ENCODE peak calls at places on chromosomes 13 and 19, in eight cellular contexts. One of them, this sample, is unnamed.

GRCh38 chr13:24306632-24307031 is 2.7 kb upstream of the C1QTNF9 start:
- DNase-seq in A172: no peak
- DNase-seq in stromal cell of bone marrow: no peak
- DNase-seq in HFF-Myc: no peak
- DNase-seq in stimulated activated naive CD8-positive, alpha-beta T cell treated with anti-CD3 and anti-CD28 coated beads, Interleukin-15, amount 100 ng/mL, for 72 hours: no peak
- DNase-seq in brain microvascular endothelial cell: peak; percentile 5
- DNase-seq in amniotic epithelial cell: peak; percentile 70
- DNase-seq in smooth muscle cell of the brain vasculature: no peak
- DNase-seq in this sample: peak; percentile 31

GRCh38 chr19:40530091-40530901 is 46.4 kb upstream of the SHKBP1 start:
- DNase-seq in A172: no peak
- DNase-seq in stromal cell of bone marrow: no peak
- DNase-seq in HFF-Myc: no peak
- DNase-seq in stimulated activated naive CD8-positive, alpha-beta T cell treated with anti-CD3 and anti-CD28 coated beads, Interleukin-15, amount 100 ng/mL, for 72 hours: no peak
- DNase-seq in brain microvascular endothelial cell: no peak
- DNase-seq in amniotic epithelial cell: no peak
- DNase-seq in smooth muscle cell of the brain vasculature: no peak
- DNase-seq in this sample: no peak

GRCh38 chr19:49391581-49392399 is 3.7 kb downstream of the KASH5 start:
- DNase-seq in A172: peak; percentile 78
- DNase-seq in stromal cell of bone marrow: peak; percentile 40
- DNase-seq in HFF-Myc: peak; percentile 26
- DNase-seq in stimulated activated naive CD8-positive, alpha-beta T cell treated with anti-CD3 and anti-CD28 coated beads, Interleukin-15, amount 100 ng/mL, for 72 hours: peak; percentile 71
- DNase-seq in brain microvascular endothelial cell: peak; percentile 38
- DNase-seq in amniotic epithelial cell: peak; percentile 56
- DNase-seq in smooth muscle cell of the brain vasculature: peak; percentile 41
- DNase-seq in this sample: no peak

GRCh38 chr13:51323824-51324511 is 15.5 kb upstream of the SERPINE3 start:
- DNase-seq in A172: no peak
- DNase-seq in stromal cell of bone marrow: no peak
- DNase-seq in HFF-Myc: no peak
- DNase-seq in stimulated activated naive CD8-positive, alpha-beta T cell treated with anti-CD3 and anti-CD28 coated beads, Interleukin-15, amount 100 ng/mL, for 72 hours: no peak
- DNase-seq in brain microvascular endothelial cell: no peak
- DNase-seq in amniotic epithelial cell: no peak
- DNase-seq in smooth muscle cell of the brain vasculature: no peak
- DNase-seq in this sample: no peak

GRCh38 chr19:44820648-44821609 is 12.0 kb downstream of the BCAM start:
- DNase-seq in A172: no peak
- DNase-seq in stromal cell of bone marrow: no peak
- DNase-seq in HFF-Myc: no peak
- DNase-seq in stimulated activated naive CD8-positive, alpha-beta T cell treated with anti-CD3 and anti-CD28 coated beads, Interleukin-15, amount 100 ng/mL, for 72 hours: no peak
- DNase-seq in brain microvascular endothelial cell: peak; percentile 20
- DNase-seq in amniotic epithelial cell: peak; percentile 16
- DNase-seq in smooth muscle cell of the brain vasculature: no peak
- DNase-seq in this sample: no peak

GRCh38 chr13:29508130-29508873 is 87.2 kb downstream of the SLC7A1 start:
- DNase-seq in A172: peak; percentile 78
- DNase-seq in stromal cell of bone marrow: peak; percentile 58
- DNase-seq in HFF-Myc: peak; percentile 74
- DNase-seq in stimulated activated naive CD8-positive, alpha-beta T cell treated with anti-CD3 and anti-CD28 coated beads, Interleukin-15, amount 100 ng/mL, for 72 hours: peak; percentile 60
- DNase-seq in brain microvascular endothelial cell: peak; percentile 83
- DNase-seq in amniotic epithelial cell: peak; percentile 92
- DNase-seq in smooth muscle cell of the brain vasculature: peak; percentile 70
- DNase-seq in this sample: peak; percentile 46

GRCh38 chr19:41706741-41707501 is 1.5 kb upstream of the CEACAM5 start:
- DNase-seq in A172: peak; percentile 60
- DNase-seq in stromal cell of bone marrow: no peak
- DNase-seq in HFF-Myc: no peak
- DNase-seq in stimulated activated naive CD8-positive, alpha-beta T cell treated with anti-CD3 and anti-CD28 coated beads, Interleukin-15, amount 100 ng/mL, for 72 hours: peak; percentile 78
- DNase-seq in brain microvascular endothelial cell: no peak
- DNase-seq in amniotic epithelial cell: no peak
- DNase-seq in smooth muscle cell of the brain vasculature: no peak
- DNase-seq in this sample: no peak

GRCh38 chr13:73740681-73741080 is 393.5 kb downstream of the KLF12 start:
- DNase-seq in A172: no peak
- DNase-seq in stromal cell of bone marrow: no peak
- DNase-seq in HFF-Myc: no peak
- DNase-seq in stimulated activated naive CD8-positive, alpha-beta T cell treated with anti-CD3 and anti-CD28 coated beads, Interleukin-15, amount 100 ng/mL, for 72 hours: no peak
- DNase-seq in brain microvascular endothelial cell: peak; percentile 12
- DNase-seq in amniotic epithelial cell: peak; percentile 27
- DNase-seq in smooth muscle cell of the brain vasculature: no peak
- DNase-seq in this sample: peak; percentile 13

GRCh38 chr19:751501-752341 is 809 bp downstream of the MISP start:
- DNase-seq in A172: peak; percentile 93
- DNase-seq in stromal cell of bone marrow: peak; percentile 85
- DNase-seq in HFF-Myc: no peak
- DNase-seq in stimulated activated naive CD8-positive, alpha-beta T cell treated with anti-CD3 and anti-CD28 coated beads, Interleukin-15, amount 100 ng/mL, for 72 hours: no peak
- DNase-seq in brain microvascular endothelial cell: peak; percentile 85
- DNase-seq in amniotic epithelial cell: peak; percentile 76
- DNase-seq in smooth muscle cell of the brain vasculature: no peak
- DNase-seq in this sample: peak; percentile 42

GRCh38 chr13:50171585-50172282 is 156.5 kb downstream of the KCNRG start:
- DNase-seq in A172: no peak
- DNase-seq in stromal cell of bone marrow: no peak
- DNase-seq in HFF-Myc: no peak
- DNase-seq in stimulated activated naive CD8-positive, alpha-beta T cell treated with anti-CD3 and anti-CD28 coated beads, Interleukin-15, amount 100 ng/mL, for 72 hours: no peak
- DNase-seq in brain microvascular endothelial cell: no peak
- DNase-seq in amniotic epithelial cell: no peak
- DNase-seq in smooth muscle cell of the brain vasculature: no peak
- DNase-seq in this sample: no peak

GRCh38 chr13:40874138-40874776 is 84.8 kb downstream of the SLC25A15 start:
- DNase-seq in A172: no peak
- DNase-seq in stromal cell of bone marrow: no peak
- DNase-seq in HFF-Myc: no peak
- DNase-seq in stimulated activated naive CD8-positive, alpha-beta T cell treated with anti-CD3 and anti-CD28 coated beads, Interleukin-15, amount 100 ng/mL, for 72 hours: no peak
- DNase-seq in brain microvascular endothelial cell: no peak
- DNase-seq in amniotic epithelial cell: peak; percentile 23
- DNase-seq in smooth muscle cell of the brain vasculature: no peak
- DNase-seq in this sample: no peak

GRCh38 chr13:105450784-105451183 is 1084.7 kb downstream of the EFNB2 start:
- DNase-seq in A172: no peak
- DNase-seq in stromal cell of bone marrow: no peak
- DNase-seq in HFF-Myc: no peak
- DNase-seq in stimulated activated naive CD8-positive, alpha-beta T cell treated with anti-CD3 and anti-CD28 coated beads, Interleukin-15, amount 100 ng/mL, for 72 hours: no peak
- DNase-seq in brain microvascular endothelial cell: no peak
- DNase-seq in amniotic epithelial cell: no peak
- DNase-seq in smooth muscle cell of the brain vasculature: no peak
- DNase-seq in this sample: no peak

GRCh38 chr13:110521296-110521680 is 40.2 kb downstream of the RAB20 start:
- DNase-seq in A172: no peak
- DNase-seq in stromal cell of bone marrow: no peak
- DNase-seq in HFF-Myc: no peak
- DNase-seq in stimulated activated naive CD8-positive, alpha-beta T cell treated with anti-CD3 and anti-CD28 coated beads, Interleukin-15, amount 100 ng/mL, for 72 hours: no peak
- DNase-seq in brain microvascular endothelial cell: no peak
- DNase-seq in amniotic epithelial cell: no peak
- DNase-seq in smooth muscle cell of the brain vasculature: no peak
- DNase-seq in this sample: no peak

GRCh38 chr19:8697671-8698432 is 743 bp downstream of the ACTL9 start:
- DNase-seq in A172: no peak
- DNase-seq in stromal cell of bone marrow: no peak
- DNase-seq in HFF-Myc: no peak
- DNase-seq in stimulated activated naive CD8-positive, alpha-beta T cell treated with anti-CD3 and anti-CD28 coated beads, Interleukin-15, amount 100 ng/mL, for 72 hours: no peak
- DNase-seq in brain microvascular endothelial cell: no peak
- DNase-seq in amniotic epithelial cell: no peak
- DNase-seq in smooth muscle cell of the brain vasculature: no peak
- DNase-seq in this sample: no peak

GRCh38 chr13:89163081-89163480 is 1491.9 kb downstream of the SLITRK5 start:
- DNase-seq in A172: no peak
- DNase-seq in stromal cell of bone marrow: no peak
- DNase-seq in HFF-Myc: no peak
- DNase-seq in stimulated activated naive CD8-positive, alpha-beta T cell treated with anti-CD3 and anti-CD28 coated beads, Interleukin-15, amount 100 ng/mL, for 72 hours: no peak
- DNase-seq in brain microvascular endothelial cell: no peak
- DNase-seq in amniotic epithelial cell: no peak
- DNase-seq in smooth muscle cell of the brain vasculature: no peak
- DNase-seq in this sample: no peak

GRCh38 chr13:46679369-46680180 is 117.4 kb downstream of the ESD start:
- DNase-seq in A172: peak; percentile 29
- DNase-seq in stromal cell of bone marrow: peak; percentile 72
- DNase-seq in HFF-Myc: peak; percentile 78
- DNase-seq in stimulated activated naive CD8-positive, alpha-beta T cell treated with anti-CD3 and anti-CD28 coated beads, Interleukin-15, amount 100 ng/mL, for 72 hours: peak; percentile 25
- DNase-seq in brain microvascular endothelial cell: peak; percentile 59
- DNase-seq in amniotic epithelial cell: peak; percentile 72
- DNase-seq in smooth muscle cell of the brain vasculature: peak; percentile 62
- DNase-seq in this sample: no peak

GRCh38 chr13:100208002-100208401 is 119.1 kb downstream of the PCCA start:
- DNase-seq in A172: no peak
- DNase-seq in stromal cell of bone marrow: no peak
- DNase-seq in HFF-Myc: no peak
- DNase-seq in stimulated activated naive CD8-positive, alpha-beta T cell treated with anti-CD3 and anti-CD28 coated beads, Interleukin-15, amount 100 ng/mL, for 72 hours: no peak
- DNase-seq in brain microvascular endothelial cell: no peak
- DNase-seq in amniotic epithelial cell: no peak
- DNase-seq in smooth muscle cell of the brain vasculature: no peak
- DNase-seq in this sample: no peak

GRCh38 chr13:20016649-20017364 is 58.3 kb downstream of the ZMYM2 start:
- DNase-seq in A172: no peak
- DNase-seq in stromal cell of bone marrow: no peak
- DNase-seq in HFF-Myc: no peak
- DNase-seq in stimulated activated naive CD8-positive, alpha-beta T cell treated with anti-CD3 and anti-CD28 coated beads, Interleukin-15, amount 100 ng/mL, for 72 hours: no peak
- DNase-seq in brain microvascular endothelial cell: no peak
- DNase-seq in amniotic epithelial cell: no peak
- DNase-seq in smooth muscle cell of the brain vasculature: no peak
- DNase-seq in this sample: no peak

GRCh38 chr19:12365094-12365371 is 450 bp downstream of the ZNF442 start:
- DNase-seq in A172: peak; percentile 8
- DNase-seq in stromal cell of bone marrow: peak; percentile 11
- DNase-seq in HFF-Myc: no peak
- DNase-seq in stimulated activated naive CD8-positive, alpha-beta T cell treated with anti-CD3 and anti-CD28 coated beads, Interleukin-15, amount 100 ng/mL, for 72 hours: no peak
- DNase-seq in brain microvascular endothelial cell: peak; percentile 12
- DNase-seq in amniotic epithelial cell: peak; percentile 16
- DNase-seq in smooth muscle cell of the brain vasculature: no peak
- DNase-seq in this sample: no peak

GRCh38 chr13:48853381-48854102 is 122.2 kb upstream of the FNDC3A start:
- DNase-seq in A172: no peak
- DNase-seq in stromal cell of bone marrow: peak; percentile 65
- DNase-seq in HFF-Myc: no peak
- DNase-seq in stimulated activated naive CD8-positive, alpha-beta T cell treated with anti-CD3 and anti-CD28 coated beads, Interleukin-15, amount 100 ng/mL, for 72 hours: no peak
- DNase-seq in brain microvascular endothelial cell: peak; percentile 85
- DNase-seq in amniotic epithelial cell: peak; percentile 49
- DNase-seq in smooth muscle cell of the brain vasculature: no peak
- DNase-seq in this sample: peak; percentile 13

GRCh38 chr13:78913656-78914055 is 254.7 kb upstream of the OBI1 start:
- DNase-seq in A172: no peak
- DNase-seq in stromal cell of bone marrow: no peak
- DNase-seq in HFF-Myc: no peak
- DNase-seq in stimulated activated naive CD8-positive, alpha-beta T cell treated with anti-CD3 and anti-CD28 coated beads, Interleukin-15, amount 100 ng/mL, for 72 hours: no peak
- DNase-seq in brain microvascular endothelial cell: no peak
- DNase-seq in amniotic epithelial cell: no peak
- DNase-seq in smooth muscle cell of the brain vasculature: no peak
- DNase-seq in this sample: no peak

GRCh38 chr13:32837973-32838940 is 178.0 kb upstream of the KL start:
- DNase-seq in A172: no peak
- DNase-seq in stromal cell of bone marrow: no peak
- DNase-seq in HFF-Myc: no peak
- DNase-seq in stimulated activated naive CD8-positive, alpha-beta T cell treated with anti-CD3 and anti-CD28 coated beads, Interleukin-15, amount 100 ng/mL, for 72 hours: no peak
- DNase-seq in brain microvascular endothelial cell: no peak
- DNase-seq in amniotic epithelial cell: no peak
- DNase-seq in smooth muscle cell of the brain vasculature: no peak
- DNase-seq in this sample: no peak

GRCh38 chr13:73110814-73111213 is 52.0 kb downstream of the KLF5 start:
- DNase-seq in A172: no peak
- DNase-seq in stromal cell of bone marrow: peak; percentile 4
- DNase-seq in HFF-Myc: no peak
- DNase-seq in stimulated activated naive CD8-positive, alpha-beta T cell treated with anti-CD3 and anti-CD28 coated beads, Interleukin-15, amount 100 ng/mL, for 72 hours: no peak
- DNase-seq in brain microvascular endothelial cell: no peak
- DNase-seq in amniotic epithelial cell: no peak
- DNase-seq in smooth muscle cell of the brain vasculature: no peak
- DNase-seq in this sample: no peak

GRCh38 chr13:88622362-88622973 is 951.3 kb downstream of the SLITRK5 start:
- DNase-seq in A172: no peak
- DNase-seq in stromal cell of bone marrow: no peak
- DNase-seq in HFF-Myc: no peak
- DNase-seq in stimulated activated naive CD8-positive, alpha-beta T cell treated with anti-CD3 and anti-CD28 coated beads, Interleukin-15, amount 100 ng/mL, for 72 hours: no peak
- DNase-seq in brain microvascular endothelial cell: no peak
- DNase-seq in amniotic epithelial cell: peak; percentile 40
- DNase-seq in smooth muscle cell of the brain vasculature: no peak
- DNase-seq in this sample: no peak

GRCh38 chr13:86445584-86446140 is 646.4 kb upstream of the SLITRK6 start:
- DNase-seq in A172: no peak
- DNase-seq in stromal cell of bone marrow: peak; percentile 2
- DNase-seq in HFF-Myc: no peak
- DNase-seq in stimulated activated naive CD8-positive, alpha-beta T cell treated with anti-CD3 and anti-CD28 coated beads, Interleukin-15, amount 100 ng/mL, for 72 hours: no peak
- DNase-seq in brain microvascular endothelial cell: no peak
- DNase-seq in amniotic epithelial cell: peak; percentile 12
- DNase-seq in smooth muscle cell of the brain vasculature: peak; percentile 7
- DNase-seq in this sample: no peak

GRCh38 chr13:39224841-39225240 is 186.6 kb downstream of the NHLRC3 start:
- DNase-seq in A172: no peak
- DNase-seq in stromal cell of bone marrow: no peak
- DNase-seq in HFF-Myc: no peak
- DNase-seq in stimulated activated naive CD8-positive, alpha-beta T cell treated with anti-CD3 and anti-CD28 coated beads, Interleukin-15, amount 100 ng/mL, for 72 hours: no peak
- DNase-seq in brain microvascular endothelial cell: no peak
- DNase-seq in amniotic epithelial cell: no peak
- DNase-seq in smooth muscle cell of the brain vasculature: no peak
- DNase-seq in this sample: no peak

GRCh38 chr13:20882206-20882605 is 20.3 kb downstream of the XPO4 start:
- DNase-seq in A172: no peak
- DNase-seq in stromal cell of bone marrow: no peak
- DNase-seq in HFF-Myc: peak; percentile 48
- DNase-seq in stimulated activated naive CD8-positive, alpha-beta T cell treated with anti-CD3 and anti-CD28 coated beads, Interleukin-15, amount 100 ng/mL, for 72 hours: no peak
- DNase-seq in brain microvascular endothelial cell: peak; percentile 10
- DNase-seq in amniotic epithelial cell: peak; percentile 54
- DNase-seq in smooth muscle cell of the brain vasculature: no peak
- DNase-seq in this sample: no peak

GRCh38 chr19:14632286-14632685 is 42.4 kb downstream of the ADGRE3 start:
- DNase-seq in A172: peak; percentile 49
- DNase-seq in stromal cell of bone marrow: no peak
- DNase-seq in HFF-Myc: peak; percentile 9
- DNase-seq in stimulated activated naive CD8-positive, alpha-beta T cell treated with anti-CD3 and anti-CD28 coated beads, Interleukin-15, amount 100 ng/mL, for 72 hours: no peak
- DNase-seq in brain microvascular endothelial cell: peak; percentile 18
- DNase-seq in amniotic epithelial cell: peak; percentile 0
- DNase-seq in smooth muscle cell of the brain vasculature: no peak
- DNase-seq in this sample: no peak

This sample was measured in AG09309.